ENCODE peak calls at places on chromosomes 12 and 14, in four cellular contexts. One of them, this sample, is unnamed.
A peak's percentile ranks its signal among the peaks of the same experiment; 100 is the strongest.

GRCh38 chr14:101111620-101112290 is 208.2 kb upstream of the RTL1 start:
- DNase-seq in left lung: peak; percentile 67
- DNase-seq in stomach: peak; percentile 24
- DNase-seq in GM06990: no peak
- DNase-seq in this sample: no peak

GRCh38 chr14:35932659-35933159 is 106.6 kb downstream of the BRMS1L start:
- DNase-seq in left lung: no peak
- DNase-seq in stomach: no peak
- DNase-seq in GM06990: peak; percentile 23
- DNase-seq in this sample: no peak

GRCh38 chr12:123132951-123133619 is 17.8 kb downstream of the PITPNM2 start:
- DNase-seq in left lung: no peak
- DNase-seq in stomach: no peak
- DNase-seq in GM06990: no peak
- DNase-seq in this sample: no peak

GRCh38 chr14:61188936-61189808 is 92.0 kb downstream of the TMEM30B start:
- DNase-seq in left lung: peak; percentile 82
- DNase-seq in stomach: peak; percentile 63
- DNase-seq in GM06990: peak; percentile 31
- DNase-seq in this sample: peak; percentile 79

GRCh38 chr12:26473291-26473690 is 277.9 kb downstream of the SSPN start:
- DNase-seq in left lung: no peak
- DNase-seq in stomach: no peak
- DNase-seq in GM06990: peak; percentile 62
- DNase-seq in this sample: peak; percentile 23

GRCh38 chr12:54195736-54196347 is 7.1 kb upstream of the SMUG1 start:
- DNase-seq in left lung: peak; percentile 86
- DNase-seq in stomach: no peak
- DNase-seq in GM06990: peak; percentile 25
- DNase-seq in this sample: peak; percentile 53

GRCh38 chr14:34496679-34497513 is 34.9 kb upstream of the SPTSSA start:
- DNase-seq in left lung: no peak
- DNase-seq in stomach: peak; percentile 41
- DNase-seq in GM06990: no peak
- DNase-seq in this sample: peak; percentile 100

GRCh38 chr12:110067531-110067930 is 19.2 kb upstream of the C12orf76 start:
- DNase-seq in left lung: no peak
- DNase-seq in stomach: no peak
- DNase-seq in GM06990: no peak
- DNase-seq in this sample: no peak

GRCh38 chr14:68819260-68819691 is 26.4 kb upstream of the ZFP36L1 start:
- DNase-seq in left lung: peak; percentile 76
- DNase-seq in stomach: peak; percentile 50
- DNase-seq in GM06990: no peak
- DNase-seq in this sample: peak; percentile 81

GRCh38 chr12:113478351-113479011 is 6.8 kb upstream of the LHX5 start:
- DNase-seq in left lung: no peak
- DNase-seq in stomach: no peak
- DNase-seq in GM06990: no peak
- DNase-seq in this sample: no peak

GRCh38 chr12:90390947-90391346 is 564.0 kb downstream of the CCER1 start:
- DNase-seq in left lung: no peak
- DNase-seq in stomach: no peak
- DNase-seq in GM06990: no peak
- DNase-seq in this sample: peak; percentile 34

GRCh38 chr12:78386871-78387270 is 477.7 kb upstream of the SYT1 start:
- DNase-seq in left lung: no peak
- DNase-seq in stomach: no peak
- DNase-seq in GM06990: no peak
- DNase-seq in this sample: no peak

DNA sequence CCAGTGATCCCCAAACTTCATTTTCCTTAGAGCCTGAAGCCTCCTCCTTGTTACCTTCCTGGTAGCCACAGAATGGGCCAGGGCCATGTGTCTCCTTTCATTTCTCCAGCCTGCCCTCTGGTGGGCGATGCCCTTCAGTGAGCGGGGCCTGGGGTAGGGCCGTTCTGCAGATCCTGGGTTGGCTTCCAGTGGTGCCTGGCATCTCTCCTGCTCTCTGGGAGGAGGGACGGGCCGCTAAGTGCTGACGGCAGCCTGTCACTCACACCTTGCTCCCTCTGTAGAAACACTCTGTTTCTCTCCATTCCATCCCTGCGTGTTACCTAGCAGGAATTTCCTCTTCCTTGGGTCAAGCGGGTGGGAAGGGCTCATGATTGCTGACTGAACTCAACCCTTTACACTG is 232.1 kb downstream of the CACNA1C start:
- DNase-seq in left lung: no peak
- DNase-seq in stomach: peak; percentile 66
- DNase-seq in GM06990: peak; percentile 23
- DNase-seq in this sample: peak; percentile 80
- TF ChIP-seq CTCF in left lung: peak; percentile 39
- TF ChIP-seq CTCF in stomach: peak; percentile 45
- TF ChIP-seq CTCF in GM06990: peak; percentile 79
- TF ChIP-seq CTCF in this sample: peak; percentile 81

GRCh38 chr14:74980398-74980745 is 22.3 kb upstream of the EIF2B2 start:
- DNase-seq in left lung: no peak
- DNase-seq in stomach: no peak
- DNase-seq in GM06990: no peak
- DNase-seq in this sample: no peak
- H3K4me3 ChIP-seq in left lung: no peak overlapping the region
- H3K4me3 ChIP-seq in stomach: no peak overlapping the region
- H3K4me3 ChIP-seq in GM06990: no peak overlapping the region
- H3K4me3 ChIP-seq in this sample: no peak overlapping the region

GRCh38 chr14:57987596-57988300 is 121.9 kb upstream of the SLC35F4 start:
- DNase-seq in left lung: no peak
- DNase-seq in stomach: no peak
- DNase-seq in GM06990: no peak
- DNase-seq in this sample: no peak
- TF ChIP-seq CTCF in left lung: no peak
- TF ChIP-seq CTCF in stomach: no peak
- TF ChIP-seq CTCF in GM06990: no peak
- TF ChIP-seq CTCF in this sample: no peak

GRCh38 chr12:93178154-93178878 is 199.4 kb upstream of the NUDT4 start:
- DNase-seq in left lung: no peak
- DNase-seq in stomach: no peak
- DNase-seq in GM06990: no peak
- DNase-seq in this sample: no peak

GRCh38 chr12:93179792-93180191 is 197.9 kb upstream of the NUDT4 start:
- DNase-seq in left lung: no peak
- DNase-seq in stomach: no peak
- DNase-seq in GM06990: no peak
- DNase-seq in this sample: no peak

GRCh38 chr12:93176610-93177126 is 201.1 kb upstream of the NUDT4 start:
- DNase-seq in left lung: no peak
- DNase-seq in stomach: no peak
- DNase-seq in GM06990: no peak
- DNase-seq in this sample: no peak

GRCh38 chr12:93176166-93176565 is 201.6 kb upstream of the NUDT4 start:
- DNase-seq in left lung: no peak
- DNase-seq in stomach: no peak
- DNase-seq in GM06990: no peak
- DNase-seq in this sample: peak; percentile 77

GRCh38 chr12:93177208-93178153 is 200.2 kb upstream of the NUDT4 start:
- DNase-seq in left lung: no peak
- DNase-seq in stomach: no peak
- DNase-seq in GM06990: no peak
- DNase-seq in this sample: peak; percentile 73
- H3K4me3 ChIP-seq in left lung: no peak overlapping the region
- H3K4me3 ChIP-seq in stomach: no peak overlapping the region
- H3K4me3 ChIP-seq in GM06990: no peak overlapping the region
- H3K4me3 ChIP-seq in this sample: no peak overlapping the region

GRCh38 chr14:91983571-91983970 is 36.1 kb upstream of the FBLN5 start:
- DNase-seq in left lung: no peak
- DNase-seq in stomach: no peak
- DNase-seq in GM06990: no peak
- DNase-seq in this sample: no peak

GRCh38 chr14:91980157-91980556 is 32.7 kb upstream of the FBLN5 start:
- DNase-seq in left lung: no peak
- DNase-seq in stomach: no peak
- DNase-seq in GM06990: peak; percentile 30
- DNase-seq in this sample: peak; percentile 92

GRCh38 chr14:91975763-91976162 is 28.3 kb upstream of the FBLN5 start:
- DNase-seq in left lung: no peak
- DNase-seq in stomach: no peak
- DNase-seq in GM06990: no peak
- DNase-seq in this sample: no peak

GRCh38 chr14:91977909-91978308 is 30.4 kb upstream of the FBLN5 start:
- DNase-seq in left lung: no peak
- DNase-seq in stomach: no peak
- DNase-seq in GM06990: no peak
- DNase-seq in this sample: peak; percentile 18
- TF ChIP-seq CTCF in left lung: no peak
- TF ChIP-seq CTCF in stomach: no peak
- TF ChIP-seq CTCF in GM06990: no peak
- TF ChIP-seq CTCF in this sample: no peak

GRCh38 chr14:64914237-64914971 is at the start of gene CHURC1:
- DNase-seq in left lung: peak; percentile 98
- DNase-seq in stomach: peak; percentile 100
- DNase-seq in GM06990: peak; percentile 88
- DNase-seq in this sample: peak; percentile 99

GRCh38 chr14:64918216-64918615 is 4.0 kb downstream of the CHURC1 start:
- DNase-seq in left lung: no peak
- DNase-seq in stomach: no peak
- DNase-seq in GM06990: no peak
- DNase-seq in this sample: peak; percentile 30

GRCh38 chr14:64919215-64919614 is 5.0 kb downstream of the CHURC1 start:
- DNase-seq in left lung: no peak
- DNase-seq in stomach: no peak
- DNase-seq in GM06990: no peak
- DNase-seq in this sample: no peak

GRCh38 chr14:64915025-64915424 is 770 bp downstream of the CHURC1 start:
- DNase-seq in left lung: no peak
- DNase-seq in stomach: no peak
- DNase-seq in GM06990: no peak
- DNase-seq in this sample: no peak

GRCh38 chr14:64915797-64916196 is 1.5 kb downstream of the CHURC1 start:
- DNase-seq in left lung: no peak
- DNase-seq in stomach: no peak
- DNase-seq in GM06990: no peak
- DNase-seq in this sample: no peak
- H3K4me3 ChIP-seq in left lung: peak overlapping the region; percentile 83
- H3K4me3 ChIP-seq in stomach: no peak overlapping the region
- H3K4me3 ChIP-seq in GM06990: peak overlapping the region; percentile 87
- H3K4me3 ChIP-seq in this sample: no peak overlapping the region

GRCh38 chr12:93762059-93762719 is 85.0 kb downstream of the CRADD start:
- DNase-seq in left lung: no peak
- DNase-seq in stomach: no peak
- DNase-seq in GM06990: no peak
- DNase-seq in this sample: peak; percentile 30

GRCh38 chr12:93766371-93766770 is 89.2 kb downstream of the CRADD start:
- DNase-seq in left lung: no peak
- DNase-seq in stomach: no peak
- DNase-seq in GM06990: no peak
- DNase-seq in this sample: no peak

GRCh38 chr12:93762912-93763311 is 85.7 kb downstream of the CRADD start:
- DNase-seq in left lung: no peak
- DNase-seq in stomach: no peak
- DNase-seq in GM06990: no peak
- DNase-seq in this sample: no peak

GRCh38 chr12:93766802-93767523 is 89.8 kb downstream of the CRADD start:
- DNase-seq in left lung: no peak
- DNase-seq in stomach: no peak
- DNase-seq in GM06990: no peak
- DNase-seq in this sample: peak; percentile 88

GRCh38 chr12:93763746-93764147 is 86.6 kb downstream of the CRADD start:
- DNase-seq in left lung: no peak
- DNase-seq in stomach: no peak
- DNase-seq in GM06990: no peak
- DNase-seq in this sample: no peak
- TF ChIP-seq CTCF in left lung: no peak
- TF ChIP-seq CTCF in stomach: no peak
- TF ChIP-seq CTCF in GM06990: peak; percentile 16
- TF ChIP-seq CTCF in this sample: no peak

DNA sequence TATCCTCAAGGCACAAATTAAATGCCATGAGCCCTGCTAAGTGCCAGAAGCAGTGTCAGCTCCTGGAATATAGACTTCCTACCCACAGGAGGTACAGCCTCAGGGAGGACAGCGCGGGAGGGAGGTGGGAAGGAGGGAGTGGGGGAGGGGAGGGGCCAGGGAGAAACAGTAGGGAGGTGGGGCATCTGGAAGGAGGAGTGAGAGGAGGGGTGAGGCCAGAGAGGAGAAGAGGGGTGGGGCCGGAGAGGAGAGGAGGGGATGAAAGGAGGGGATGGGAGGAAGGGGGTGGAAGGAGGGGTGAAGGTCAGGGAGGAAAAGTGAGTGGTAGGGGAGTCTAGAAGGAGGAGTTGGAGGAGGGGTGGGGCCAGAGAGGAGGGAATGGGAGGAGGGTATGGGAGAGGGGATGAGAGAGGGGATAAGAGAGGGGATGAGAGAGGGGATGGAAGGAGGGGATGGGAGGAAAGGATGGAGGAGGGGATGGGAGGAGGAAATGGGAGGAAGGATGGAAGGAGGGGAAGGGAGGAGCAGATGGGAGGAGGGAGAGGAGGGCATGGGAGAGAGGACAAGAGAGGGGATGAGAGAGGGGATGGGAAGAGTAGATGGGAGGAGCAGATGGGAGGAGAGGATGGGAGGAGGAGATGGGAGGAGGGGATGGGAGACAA is 9.2 kb upstream of the CCDC197 start:
- DNase-seq in left lung: no peak
- DNase-seq in stomach: no peak
- DNase-seq in GM06990: no peak
- DNase-seq in this sample: no peak
- H3K4me3 ChIP-seq in left lung: no peak overlapping the region
- H3K4me3 ChIP-seq in stomach: no peak overlapping the region
- H3K4me3 ChIP-seq in GM06990: no peak overlapping the region
- H3K4me3 ChIP-seq in this sample: no peak overlapping the region

GRCh38 chr14:50497351-50497750 is 35.0 kb downstream of the MAP4K5 start:
- DNase-seq in left lung: no peak
- DNase-seq in stomach: no peak
- DNase-seq in GM06990: no peak
- DNase-seq in this sample: no peak

GRCh38 chr14:50501642-50502041 is 30.7 kb downstream of the MAP4K5 start:
- DNase-seq in left lung: no peak
- DNase-seq in stomach: no peak
- DNase-seq in GM06990: no peak
- DNase-seq in this sample: peak; percentile 82
- TF ChIP-seq CTCF in left lung: no peak
- TF ChIP-seq CTCF in stomach: no peak
- TF ChIP-seq CTCF in GM06990: no peak
- TF ChIP-seq CTCF in this sample: no peak

GRCh38 chr14:99271951-99272668 is at the start of gene BCL11B:
- DNase-seq in left lung: peak; percentile 28
- DNase-seq in stomach: peak; percentile 56
- DNase-seq in GM06990: peak; percentile 58
- DNase-seq in this sample: peak; percentile 73

GRCh38 chr14:99272669-99273024 is 650 bp upstream of the BCL11B start:
- DNase-seq in left lung: no peak
- DNase-seq in stomach: no peak
- DNase-seq in GM06990: no peak
- DNase-seq in this sample: no peak

GRCh38 chr14:99273025-99273723 is 1.2 kb upstream of the BCL11B start:
- DNase-seq in left lung: no peak
- DNase-seq in stomach: peak; percentile 26
- DNase-seq in GM06990: peak; percentile 36
- DNase-seq in this sample: no peak

GRCh38 chr14:99270491-99271287 is 1.3 kb downstream of the BCL11B start:
- DNase-seq in left lung: no peak
- DNase-seq in stomach: no peak
- DNase-seq in GM06990: no peak
- DNase-seq in this sample: no peak

GRCh38 chr14:99271288-99271941 is 582 bp downstream of the BCL11B start:
- DNase-seq in left lung: no peak
- DNase-seq in stomach: no peak
- DNase-seq in GM06990: no peak
- DNase-seq in this sample: peak; percentile 4
- H3K4me3 ChIP-seq in left lung: peak overlapping the region; percentile 36
- H3K4me3 ChIP-seq in stomach: peak overlapping the region; percentile 32
- H3K4me3 ChIP-seq in GM06990: peak overlapping the region; percentile 60
- H3K4me3 ChIP-seq in this sample: peak overlapping the region; percentile 58

This sample was measured in fibroblast of the aortic adventitia.